ENCODE peak calls at places on chromosomes 6 and 20, in five cellular contexts. D is cardiac muscle cell, M is AG09309, E is pancreas, U is breast epithelium. G is an unnamed sample.

GRCh38 chr6:63640062-63640461 is 4.5 kb downstream of the PHF3 start:
- DNase-seq in M (peak; percentile 38), E (no peak), U (no peak), D (no peak), G (no peak)

GRCh38 chr6:5866547-5867051 is 140.1 kb downstream of the NRN1 start:
- DNase-seq in M (peak; percentile 27), U (no peak), D (no peak), E (no peak), G (no peak)

GRCh38 chr6:138307816-138308727 is 69.6 kb upstream of the SMIM28 start:
- DNase-seq in E (no peak), U (no peak), M (peak; percentile 44), D (no peak), G (no peak)

GRCh38 chr6:14412026-14412425 is 294.5 kb downstream of the CD83 start:
- DNase-seq in U (no peak), E (no peak), D (no peak), M (no peak), G (no peak)

GRCh38 chr6:112040933-112041332 is 13.0 kb upstream of the CCN6 start:
- DNase-seq in D (no peak), M (no peak), U (no peak), E (no peak), G (peak; percentile 29)

GRCh38 chr20:12311102-12311865 is 393.6 kb downstream of the BTBD3 start:
- DNase-seq in U (no peak), D (no peak), M (no peak), E (no peak), G (no peak)

GRCh38 chr6:129749749-129750120 is 39.8 kb upstream of the ARHGAP18 start:
- DNase-seq in D (no peak), E (no peak), M (peak; percentile 68), U (no peak), G (no peak)

GRCh38 chr20:38337561-38338140 is 8.6 kb upstream of the LBP start:
- DNase-seq in E (no peak), D (peak; percentile 30), M (no peak), U (no peak), G (peak; percentile 44)

GRCh38 chr6:21295846-21296245 is 297.7 kb upstream of the SOX4 start:
- DNase-seq in E (no peak), D (no peak), U (no peak), M (no peak), G (no peak)

GRCh38 chr20:38723982-38724602 is at the start of gene SLC32A1:
- DNase-seq in U (no peak), E (no peak), M (no peak), D (no peak), G (no peak)

DNA sequence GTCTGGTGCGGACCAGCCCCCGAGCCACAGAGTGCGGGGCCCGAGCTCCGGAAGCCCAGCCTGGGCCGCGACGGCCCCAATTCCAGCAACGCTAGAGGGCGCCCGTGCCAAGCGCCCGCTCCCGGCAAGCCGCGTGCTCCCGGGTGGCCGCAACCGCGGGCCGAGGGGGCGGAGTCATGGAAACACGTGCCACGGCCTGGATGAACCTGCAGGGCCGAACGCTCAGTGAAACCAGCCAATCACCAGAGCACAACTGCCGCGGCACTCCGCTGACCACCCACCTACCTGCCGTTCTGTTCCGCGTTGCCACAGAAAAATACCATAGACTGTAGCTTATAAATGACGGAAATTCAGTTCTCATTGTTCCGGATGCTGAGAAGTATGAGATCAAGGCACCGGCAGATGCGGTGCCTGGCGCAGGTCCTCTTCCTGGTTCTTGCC is 85.7 kb upstream of the FOXC1 start:
- DNase-seq in M (no peak), U (peak; percentile 56), E (peak; percentile 49), D (peak; percentile 65), G (peak; percentile 25)
- TF ChIP-seq CTCF in M (no peak), U (peak; percentile 55), E (peak; percentile 21), D (peak; percentile 79), G (peak; percentile 62)

GRCh38 chr6:25175656-25176055 is 103.5 kb upstream of the CARMIL1 start:
- DNase-seq in D (no peak), M (no peak), E (no peak), U (no peak), G (no peak)
- TF ChIP-seq CTCF in D (no peak), M (no peak), E (no peak), U (no peak), G (no peak)

GRCh38 chr6:37140145-37140544 is 29.8 kb upstream of the PIM1 start:
- DNase-seq in U (no peak), M (no peak), E (no peak), D (no peak), G (no peak)
- TF ChIP-seq CTCF in U (no peak), M (no peak), E (no peak), D (no peak), G (no peak)

DNA sequence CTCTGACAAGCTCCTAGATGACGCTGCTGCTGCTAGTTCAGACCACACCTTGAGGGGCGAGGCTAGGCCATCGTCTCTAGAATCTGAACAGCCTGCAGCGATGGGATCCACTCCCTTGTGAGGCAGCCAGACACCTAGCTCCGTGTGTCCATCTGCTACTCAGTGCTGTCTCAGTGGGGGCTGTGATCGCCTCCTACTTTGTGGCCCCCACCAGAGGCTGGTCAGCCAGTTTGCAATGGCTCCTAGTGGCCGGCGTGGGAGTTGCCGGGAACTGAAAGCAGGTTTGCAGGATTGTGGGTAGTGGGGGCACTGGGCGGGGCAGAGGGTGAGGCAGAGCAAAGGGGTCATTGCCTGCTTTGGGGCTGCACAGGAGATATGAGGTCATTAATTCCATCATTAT is 2.8 kb downstream of the CCN5 start:
- DNase-seq in U (no peak), D (no peak), E (no peak), M (no peak), G (no peak)
- TF ChIP-seq CTCF in U (no peak), D (peak; percentile 50), E (no peak), M (peak; percentile 39), G (peak; percentile 49)

GRCh38 chr6:108260809-108261569 is at the start of gene SNX3:
- DNase-seq in D (peak; percentile 95), M (peak; percentile 84), E (peak; percentile 95), U (peak; percentile 93), G (peak; percentile 89)
- TF ChIP-seq CTCF in D (no peak), M (no peak), E (no peak), U (no peak), G (no peak)

GRCh38 chr20:45892049-45892816 is 1.1 kb downstream of the CTSA start:
- DNase-seq in E (no peak), U (no peak), M (no peak), D (no peak), G (no peak)
- TF ChIP-seq CTCF in E (no peak), U (no peak), M (peak; percentile 34), D (peak; percentile 28), G (peak; percentile 13)

G was measured in neural crest cell.